ENCODE peak calls at places on chromosomes 13 and 19, in nine cellular contexts. One of them, this sample, is unnamed.

GRCh38 chr19:31969955-31970545 is 375.4 kb upstream of the ZNF507 start:
- DNase-seq in astrocyte: no peak
- DNase-seq in astrocyte of the spinal cord: no peak
- DNase-seq in A172: no peak
- DNase-seq in IMR-90: no peak
- DNase-seq in nephron progenitor cell: no peak
- DNase-seq in naive thymus-derived CD4-positive, alpha-beta T cell: no peak
- DNase-seq in M059J: no peak
- DNase-seq in HuH-7.5: no peak
- DNase-seq in this sample: no peak

GRCh38 chr19:56314584-56315075 is at the start of gene ZSCAN5A:
- DNase-seq in astrocyte: peak; percentile 88
- DNase-seq in astrocyte of the spinal cord: peak; percentile 99
- DNase-seq in A172: peak; percentile 96
- DNase-seq in IMR-90: peak; percentile 91
- DNase-seq in nephron progenitor cell: peak; percentile 96
- DNase-seq in naive thymus-derived CD4-positive, alpha-beta T cell: peak; percentile 99
- DNase-seq in M059J: peak; percentile 92
- DNase-seq in HuH-7.5: peak; percentile 97
- DNase-seq in this sample: peak; percentile 95

GRCh38 chr13:39913928-39914327 is 258.5 kb downstream of the COG6 start:
- DNase-seq in astrocyte: no peak
- DNase-seq in astrocyte of the spinal cord: peak; percentile 37
- DNase-seq in A172: no peak
- DNase-seq in IMR-90: no peak
- DNase-seq in nephron progenitor cell: no peak
- DNase-seq in naive thymus-derived CD4-positive, alpha-beta T cell: no peak
- DNase-seq in M059J: peak; percentile 10
- DNase-seq in HuH-7.5: no peak
- DNase-seq in this sample: peak; percentile 75

GRCh38 chr13:110458594-110459365 is 102.7 kb downstream of the RAB20 start:
- DNase-seq in astrocyte: no peak
- DNase-seq in astrocyte of the spinal cord: no peak
- DNase-seq in A172: no peak
- DNase-seq in IMR-90: no peak
- DNase-seq in nephron progenitor cell: no peak
- DNase-seq in naive thymus-derived CD4-positive, alpha-beta T cell: no peak
- DNase-seq in M059J: no peak
- DNase-seq in HuH-7.5: no peak
- DNase-seq in this sample: no peak

GRCh38 chr19:2054763-2055162 is 3.7 kb upstream of the MKNK2 start:
- DNase-seq in astrocyte: no peak
- DNase-seq in astrocyte of the spinal cord: no peak
- DNase-seq in A172: peak; percentile 71
- DNase-seq in IMR-90: no peak
- DNase-seq in nephron progenitor cell: no peak
- DNase-seq in naive thymus-derived CD4-positive, alpha-beta T cell: no peak
- DNase-seq in M059J: no peak
- DNase-seq in HuH-7.5: no peak
- DNase-seq in this sample: no peak

GRCh38 chr19:28940751-28941500 is 272.0 kb downstream of the UQCRFS1 start:
- DNase-seq in astrocyte: no peak
- DNase-seq in astrocyte of the spinal cord: peak; percentile 2
- DNase-seq in A172: no peak
- DNase-seq in IMR-90: peak; percentile 92
- DNase-seq in nephron progenitor cell: no peak
- DNase-seq in naive thymus-derived CD4-positive, alpha-beta T cell: no peak
- DNase-seq in M059J: no peak
- DNase-seq in HuH-7.5: no peak
- DNase-seq in this sample: peak; percentile 93

GRCh38 chr19:18832331-18833140 is 777 bp downstream of the UPF1 start:
- DNase-seq in astrocyte: no peak
- DNase-seq in astrocyte of the spinal cord: no peak
- DNase-seq in A172: no peak
- DNase-seq in IMR-90: no peak
- DNase-seq in nephron progenitor cell: peak; percentile 46
- DNase-seq in naive thymus-derived CD4-positive, alpha-beta T cell: no peak
- DNase-seq in M059J: peak; percentile 47
- DNase-seq in HuH-7.5: peak; percentile 73
- DNase-seq in this sample: no peak

GRCh38 chr19:32526895-32527294 is 54.1 kb upstream of the PDCD5 start:
- DNase-seq in astrocyte: no peak
- DNase-seq in astrocyte of the spinal cord: no peak
- DNase-seq in A172: no peak
- DNase-seq in IMR-90: no peak
- DNase-seq in nephron progenitor cell: no peak
- DNase-seq in naive thymus-derived CD4-positive, alpha-beta T cell: no peak
- DNase-seq in M059J: no peak
- DNase-seq in HuH-7.5: no peak
- DNase-seq in this sample: no peak

GRCh38 chr13:91304740-91305139 is 42.7 kb upstream of the MIR17HG start:
- DNase-seq in astrocyte: no peak
- DNase-seq in astrocyte of the spinal cord: no peak
- DNase-seq in A172: no peak
- DNase-seq in IMR-90: no peak
- DNase-seq in nephron progenitor cell: no peak
- DNase-seq in naive thymus-derived CD4-positive, alpha-beta T cell: no peak
- DNase-seq in M059J: no peak
- DNase-seq in HuH-7.5: no peak
- DNase-seq in this sample: no peak

GRCh38 chr13:25687622-25688225 is 315.9 kb downstream of the ATP8A2 start:
- DNase-seq in astrocyte: peak; percentile 16
- DNase-seq in astrocyte of the spinal cord: peak; percentile 67
- DNase-seq in A172: peak; percentile 27
- DNase-seq in IMR-90: no peak
- DNase-seq in nephron progenitor cell: no peak
- DNase-seq in naive thymus-derived CD4-positive, alpha-beta T cell: no peak
- DNase-seq in M059J: peak; percentile 51
- DNase-seq in HuH-7.5: no peak
- DNase-seq in this sample: no peak

GRCh38 chr13:100646030-100646673 is 28.4 kb downstream of the TMTC4 start:
- DNase-seq in astrocyte: peak; percentile 10
- DNase-seq in astrocyte of the spinal cord: peak; percentile 44
- DNase-seq in A172: peak; percentile 19
- DNase-seq in IMR-90: peak; percentile 31
- DNase-seq in nephron progenitor cell: peak; percentile 30
- DNase-seq in naive thymus-derived CD4-positive, alpha-beta T cell: no peak
- DNase-seq in M059J: peak; percentile 19
- DNase-seq in HuH-7.5: peak; percentile 11
- DNase-seq in this sample: peak; percentile 31

GRCh38 chr13:45108716-45109706 is 11.3 kb upstream of the GTF2F2 start:
- DNase-seq in astrocyte: peak; percentile 70
- DNase-seq in astrocyte of the spinal cord: peak; percentile 88
- DNase-seq in A172: peak; percentile 34
- DNase-seq in IMR-90: peak; percentile 66
- DNase-seq in nephron progenitor cell: peak; percentile 16
- DNase-seq in naive thymus-derived CD4-positive, alpha-beta T cell: no peak
- DNase-seq in M059J: peak; percentile 50
- DNase-seq in HuH-7.5: no peak
- DNase-seq in this sample: no peak

GRCh38 chr19:1956143-1956537 is 15.2 kb downstream of the CSNK1G2 start:
- DNase-seq in astrocyte: no peak
- DNase-seq in astrocyte of the spinal cord: no peak
- DNase-seq in A172: no peak
- DNase-seq in IMR-90: no peak
- DNase-seq in nephron progenitor cell: no peak
- DNase-seq in naive thymus-derived CD4-positive, alpha-beta T cell: no peak
- DNase-seq in M059J: no peak
- DNase-seq in HuH-7.5: no peak
- DNase-seq in this sample: no peak

GRCh38 chr13:113224486-113224885 is 15.1 kb downstream of the CUL4A start:
- DNase-seq in astrocyte: no peak
- DNase-seq in astrocyte of the spinal cord: no peak
- DNase-seq in A172: no peak
- DNase-seq in IMR-90: no peak
- DNase-seq in nephron progenitor cell: no peak
- DNase-seq in naive thymus-derived CD4-positive, alpha-beta T cell: no peak
- DNase-seq in M059J: no peak
- DNase-seq in HuH-7.5: no peak
- DNase-seq in this sample: no peak

GRCh38 chr19:19407640-19407933 is 2.1 kb downstream of the GATAD2A start:
- DNase-seq in astrocyte: no peak
- DNase-seq in astrocyte of the spinal cord: no peak
- DNase-seq in A172: no peak
- DNase-seq in IMR-90: no peak
- DNase-seq in nephron progenitor cell: no peak
- DNase-seq in naive thymus-derived CD4-positive, alpha-beta T cell: no peak
- DNase-seq in M059J: no peak
- DNase-seq in HuH-7.5: no peak
- DNase-seq in this sample: no peak